ENCODE peak calls at places on chromosomes 7 and 10, in eight cellular contexts. W is naive thymus-derived CD4-positive, alpha-beta T cell; Q is fibroblast of lung; C is GM23248; J is OCI-LY7; B is A549; A is RWPE1; R is colonic mucosa. L is an unnamed sample.

GRCh38 chr10:111392159-111392558 is 315.3 kb downstream of the ADRA2A start:
- DNase-seq in W (no peak), Q (peak; percentile 0), C (peak; percentile 70), J (no peak), B (no peak), A (no peak), R (no peak), L (no peak)

GRCh38 chr10:4515711-4516110 is 310.3 kb upstream of the AKR1E2 start:
- DNase-seq in W (no peak), Q (no peak), C (no peak), J (no peak), B (no peak), A (no peak), R (no peak), L (no peak)

GRCh38 chr10:71219918-71220688 is 7.7 kb downstream of the UNC5B start:
- DNase-seq in W (no peak), Q (no peak), C (no peak), J (no peak), B (no peak), A (no peak), R (no peak), L (no peak)

GRCh38 chr10:14032406-14032998 is 298.2 kb downstream of the FRMD4A start:
- DNase-seq in W (peak; percentile 43), Q (peak; percentile 17), C (peak; percentile 17), J (peak; percentile 5), B (no peak), A (no peak), R (no peak), L (no peak)

GRCh38 chr10:118870467-118871243 is 115.9 kb upstream of the CACUL1 start:
- DNase-seq in W (no peak), Q (peak; percentile 75), C (peak; percentile 81), J (no peak), B (peak; percentile 36), A (peak; percentile 97), R (no peak), L (peak; percentile 81)

GRCh38 chr10:122306282-122306681 is 35.2 kb downstream of the BTBD16 start:
- DNase-seq in W (no peak), Q (no peak), C (no peak), J (peak; percentile 70), B (no peak), A (no peak), R (no peak), L (no peak)

GRCh38 chr10:27138277-27138676 is 15.9 kb downstream of the YME1L1 start:
- DNase-seq in W (no peak), Q (no peak), C (no peak), J (no peak), B (no peak), A (no peak), R (no peak), L (no peak)

GRCh38 chr7:148291799-148292198 is 298.8 kb upstream of the C7orf33 start:
- DNase-seq in W (no peak), Q (no peak), C (no peak), J (no peak), B (no peak), A (no peak), R (no peak), L (no peak)

GRCh38 chr10:62047960-62048383 is 146.5 kb downstream of the ARID5B start:
- DNase-seq in W (peak; percentile 23), Q (peak; percentile 38), C (peak; percentile 73), J (peak; percentile 44), B (no peak), A (no peak), R (peak; percentile 50), L (no peak)

GRCh38 chr7:67659066-67659465 is 662.4 kb downstream of the TYW1 start:
- DNase-seq in W (no peak), Q (no peak), C (no peak), J (no peak), B (no peak), A (no peak), R (no peak), L (no peak)

GRCh38 chr7:51366930-51367613 is 50.5 kb upstream of the COBL start:
- DNase-seq in W (peak; percentile 12), Q (peak; percentile 40), C (peak; percentile 69), J (peak; percentile 25), B (peak; percentile 84), A (peak; percentile 81), R (peak; percentile 45), L (no peak)

GRCh38 chr10:77220150-77220549 is 417.5 kb downstream of the KCNMA1 start:
- DNase-seq in W (no peak), Q (no peak), C (no peak), J (no peak), B (no peak), A (no peak), R (no peak), L (no peak)

GRCh38 chr10:77214799-77215198 is 422.8 kb downstream of the KCNMA1 start:
- DNase-seq in W (no peak), Q (no peak), C (no peak), J (no peak), B (no peak), A (no peak), R (no peak), L (no peak)

GRCh38 chr10:77223532-77224460 is 413.8 kb downstream of the KCNMA1 start:
- DNase-seq in W (no peak), Q (no peak), C (peak; percentile 11), J (no peak), B (no peak), A (no peak), R (no peak), L (no peak)

DNA sequence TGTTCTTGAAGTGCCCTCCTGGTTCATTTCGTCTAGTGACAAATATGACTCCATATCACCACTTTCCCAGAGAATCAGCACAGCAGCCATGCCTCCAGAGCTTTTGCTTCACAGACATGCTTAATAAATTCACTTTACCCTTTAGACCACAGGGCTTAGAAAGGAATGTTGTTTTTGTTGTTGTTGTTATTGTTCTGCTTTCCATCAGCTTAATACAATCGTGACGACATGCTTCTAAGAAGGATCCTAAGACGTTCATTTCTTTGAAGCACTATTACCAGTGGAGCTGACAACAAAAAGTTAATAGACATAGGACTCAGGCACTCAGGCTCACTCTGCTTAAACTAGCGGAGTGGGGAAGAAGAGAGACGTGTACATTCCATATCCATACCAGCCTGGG is 418.6 kb downstream of the KCNMA1 start:
- DNase-seq in W (no peak), Q (no peak), C (no peak), J (no peak), B (no peak), A (no peak), R (no peak), L (no peak)
- H3K27ac ChIP-seq in W (no peak overlapping the region), Q (no peak overlapping the region), C (no peak overlapping the region), J (no peak overlapping the region), B (no peak overlapping the region), A (no peak overlapping the region), R (no peak overlapping the region), L (no peak overlapping the region)

GRCh38 chr10:75000748-75001321 is 110.6 kb upstream of the SAMD8 start:
- DNase-seq in W (no peak), Q (no peak), C (no peak), J (peak; percentile 9), B (no peak), A (no peak), R (no peak), L (no peak)

GRCh38 chr10:75003195-75003594 is 108.3 kb upstream of the SAMD8 start:
- DNase-seq in W (no peak), Q (no peak), C (no peak), J (no peak), B (no peak), A (no peak), R (no peak), L (no peak)

GRCh38 chr10:75001715-75002350 is 109.6 kb upstream of the SAMD8 start:
- DNase-seq in W (no peak), Q (no peak), C (no peak), J (no peak), B (no peak), A (no peak), R (no peak), L (no peak)

GRCh38 chr10:75002351-75002725 is 109.1 kb upstream of the SAMD8 start:
- DNase-seq in W (no peak), Q (no peak), C (no peak), J (no peak), B (no peak), A (no peak), R (no peak), L (no peak)

GRCh38 chr10:75003891-75004290 is 107.6 kb upstream of the SAMD8 start:
- DNase-seq in W (no peak), Q (no peak), C (no peak), J (no peak), B (no peak), A (no peak), R (no peak), L (no peak)
- H3K27ac ChIP-seq in W (no peak overlapping the region), Q (no peak overlapping the region), C (no peak overlapping the region), J (no peak overlapping the region), B (no peak overlapping the region), A (no peak overlapping the region), R (no peak overlapping the region), L (no peak overlapping the region)

GRCh38 chr7:55440040-55440690 is 75.0 kb downstream of the LANCL2 start:
- DNase-seq in W (no peak), Q (no peak), C (no peak), J (no peak), B (no peak), A (no peak), R (no peak), L (no peak)
- H3K27ac ChIP-seq in W (no peak overlapping the region), Q (no peak overlapping the region), C (no peak overlapping the region), J (no peak overlapping the region), B (no peak overlapping the region), A (no peak overlapping the region), R (no peak overlapping the region), L (no peak overlapping the region)

GRCh38 chr7:98085674-98086073 is 21.0 kb upstream of the LMTK2 start:
- DNase-seq in W (no peak), Q (no peak), C (no peak), J (no peak), B (no peak), A (no peak), R (peak; percentile 52), L (no peak)

GRCh38 chr7:98091061-98091460 is 15.6 kb upstream of the LMTK2 start:
- DNase-seq in W (no peak), Q (peak; percentile 7), C (peak; percentile 43), J (no peak), B (no peak), A (peak; percentile 62), R (no peak), L (no peak)

GRCh38 chr7:98090116-98090515 is 16.5 kb upstream of the LMTK2 start:
- DNase-seq in W (no peak), Q (no peak), C (no peak), J (no peak), B (no peak), A (no peak), R (no peak), L (no peak)

GRCh38 chr7:98084631-98085030 is 22.0 kb upstream of the LMTK2 start:
- DNase-seq in W (no peak), Q (no peak), C (no peak), J (no peak), B (no peak), A (no peak), R (no peak), L (no peak)

DNA sequence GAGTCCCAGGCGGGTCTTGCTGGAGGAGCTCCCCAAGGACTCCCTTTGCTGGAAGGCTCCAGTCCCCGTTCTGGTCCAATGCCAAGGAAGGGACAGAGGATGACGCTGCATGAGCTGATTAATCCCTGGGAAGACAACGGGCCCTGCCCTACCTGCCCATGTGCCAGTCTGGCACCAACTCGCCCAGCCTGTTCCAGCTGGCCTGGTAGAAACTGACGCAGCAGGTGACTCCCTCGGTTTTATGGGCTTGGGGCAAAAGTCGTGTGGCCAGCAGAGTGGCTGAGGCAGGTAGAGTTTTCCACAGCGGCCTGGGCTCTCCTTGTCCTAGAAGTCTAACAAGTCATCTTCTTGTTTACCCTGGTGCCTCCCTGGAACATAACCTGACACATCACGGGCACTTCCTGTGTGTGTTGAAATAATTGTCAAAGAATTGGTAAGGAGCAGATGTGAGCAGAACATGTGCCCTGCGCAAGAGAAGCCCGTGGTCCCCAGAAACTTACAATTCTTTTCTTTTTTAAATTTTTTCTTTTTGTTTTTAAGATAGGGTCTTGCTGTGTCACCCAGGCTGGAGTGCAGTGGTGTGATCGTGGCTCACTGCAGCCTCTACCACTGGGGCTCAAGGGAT is 20.3 kb upstream of the LMTK2 start:
- DNase-seq in W (no peak), Q (no peak), C (no peak), J (no peak), B (no peak), A (peak; percentile 87), R (peak; percentile 93), L (no peak)
- H3K27ac ChIP-seq in W (no peak overlapping the region), Q (no peak overlapping the region), C (no peak overlapping the region), J (no peak overlapping the region), B (no peak overlapping the region), A (peak overlapping the region; percentile 77), R (peak overlapping the region; percentile 80), L (no peak overlapping the region)

L was measured in kidney.